ENCODE peak calls at places on chromosomes 4 and X, in nine cellular contexts. Z is natural killer cell; I is AG04450; F is CD4-positive, alpha-beta T cell; Y is neural crest cell; P is kidney; D is WTC11; X is A673; C is progenitor cell of endocrine pancreas. T is an unnamed sample.
A peak's percentile ranks its signal among the peaks of the same experiment; 100 is the strongest.

GRCh38 chrX:20320461-20321159 is 53.9 kb upstream of the RPS6KA3 start:
- DNase-seq in Z (no peak), I (no peak), F (peak; percentile 31), Y (no peak), P (no peak), D (no peak), X (no peak), C (no peak), T (peak; percentile 48)

GRCh38 chrX:41655631-41656030 is 33.1 kb upstream of the GPR34 start:
- DNase-seq in Z (no peak), I (no peak), F (no peak), Y (no peak), P (no peak), D (no peak), X (no peak), C (no peak), T (no peak)

GRCh38 chrX:74133156-74133796 is 170.7 kb upstream of the ZCCHC13 start:
- DNase-seq in Z (no peak), I (peak; percentile 18), F (no peak), Y (peak; percentile 26), P (no peak), D (no peak), X (peak; percentile 73), C (no peak), T (no peak)

GRCh38 chr4:161949941-161950725 is 213.7 kb downstream of the FSTL5 start:
- DNase-seq in Z (no peak), I (no peak), F (no peak), Y (no peak), P (no peak), D (no peak), X (no peak), C (no peak), T (no peak)

GRCh38 chr4:2859514-2859913 is 15.9 kb downstream of the ADD1 start:
- DNase-seq in Z (no peak), I (no peak), F (no peak), Y (no peak), P (no peak), D (no peak), X (no peak), C (no peak), T (no peak)

GRCh38 chrX:19670321-19670750 is 155.0 kb upstream of the MAP3K15 start:
- DNase-seq in Z (no peak), I (peak; percentile 30), F (no peak), Y (no peak), P (no peak), D (no peak), X (no peak), C (no peak), T (no peak)

GRCh38 chrX:71871367-71871766 is 39.3 kb upstream of the NHSL2 start:
- DNase-seq in Z (no peak), I (no peak), F (no peak), Y (no peak), P (peak; percentile 71), D (no peak), X (no peak), C (no peak), T (no peak)

GRCh38 chrX:130896026-130896425 is 7.0 kb downstream of the ENOX2 start:
- DNase-seq in Z (no peak), I (no peak), F (no peak), Y (no peak), P (no peak), D (no peak), X (no peak), C (no peak), T (no peak)

GRCh38 chrX:11375614-11376119 is 82.5 kb downstream of the AMELX start:
- DNase-seq in Z (no peak), I (no peak), F (no peak), Y (no peak), P (no peak), D (no peak), X (no peak), C (no peak), T (no peak)

GRCh38 chr4:83024233-83024632 is 10.8 kb upstream of the COPS4 start:
- DNase-seq in Z (no peak), I (no peak), F (no peak), Y (no peak), P (no peak), D (no peak), X (no peak), C (no peak), T (no peak)

GRCh38 chr4:26459054-26459755 is 31.1 kb downstream of the CCKAR start:
- DNase-seq in Z (no peak), I (peak; percentile 66), F (no peak), Y (no peak), P (no peak), D (no peak), X (peak; percentile 77), C (no peak), T (no peak)

GRCh38 chrX:111568356-111568755 is 56.9 kb downstream of the SERTM2 start:
- DNase-seq in Z (no peak), I (no peak), F (no peak), Y (no peak), P (no peak), D (peak; percentile 18), X (peak; percentile 29), C (no peak), T (no peak)

GRCh38 chrX:133490955-133491354 is 75.7 kb upstream of the GPC4 start:
- DNase-seq in Z (no peak), I (no peak), F (no peak), Y (no peak), P (no peak), D (no peak), X (no peak), C (no peak), T (no peak)

GRCh38 chrX:12138366-12139313 is at the start of gene FRMPD4:
- DNase-seq in Z (no peak), I (no peak), F (no peak), Y (peak; percentile 9), P (peak; percentile 58), D (peak; percentile 56), X (no peak), C (peak; percentile 33), T (no peak)

GRCh38 chrX:83469551-83469950 is 38.5 kb upstream of the POU3F4 start:
- DNase-seq in Z (no peak), I (no peak), F (no peak), Y (peak; percentile 22), P (no peak), D (peak; percentile 20), X (peak; percentile 31), C (no peak), T (no peak)

GRCh38 chr4:152640058-152640921 is 39.5 kb downstream of the TMEM154 start:
- DNase-seq in Z (no peak), I (no peak), F (no peak), Y (no peak), P (no peak), D (no peak), X (peak; percentile 40), C (no peak), T (no peak)
- TF ChIP-seq CTCF in Z (peak; percentile 81), I (peak; percentile 59), F (peak; percentile 87), Y (peak; percentile 85), P (peak; percentile 31), D (peak; percentile 55), X (peak; percentile 71), C (peak; percentile 74), T (peak; percentile 90)

GRCh38 chr4:56148428-56148827 is 199.7 kb downstream of the CEP135 start:
- DNase-seq in Z (no peak), I (no peak), F (no peak), Y (no peak), P (no peak), D (no peak), X (no peak), C (no peak), T (no peak)

GRCh38 chr4:56149601-56150000 is 200.9 kb downstream of the CEP135 start:
- DNase-seq in Z (no peak), I (peak; percentile 23), F (no peak), Y (no peak), P (no peak), D (no peak), X (no peak), C (no peak), T (no peak)

GRCh38 chr4:56142088-56142487 is 193.3 kb downstream of the CEP135 start:
- DNase-seq in Z (no peak), I (no peak), F (no peak), Y (no peak), P (no peak), D (no peak), X (no peak), C (no peak), T (no peak)

GRCh38 chr4:56146956-56147355 is 198.2 kb downstream of the CEP135 start:
- DNase-seq in Z (no peak), I (no peak), F (no peak), Y (no peak), P (no peak), D (no peak), X (no peak), C (no peak), T (no peak)

GRCh38 chr4:56147371-56147770 is 198.6 kb downstream of the CEP135 start:
- DNase-seq in Z (no peak), I (no peak), F (no peak), Y (no peak), P (no peak), D (no peak), X (no peak), C (no peak), T (no peak)
- TF ChIP-seq CTCF in Z (no peak), I (no peak), F (no peak), Y (no peak), P (no peak), D (no peak), X (no peak), C (no peak), T (no peak)

DNA sequence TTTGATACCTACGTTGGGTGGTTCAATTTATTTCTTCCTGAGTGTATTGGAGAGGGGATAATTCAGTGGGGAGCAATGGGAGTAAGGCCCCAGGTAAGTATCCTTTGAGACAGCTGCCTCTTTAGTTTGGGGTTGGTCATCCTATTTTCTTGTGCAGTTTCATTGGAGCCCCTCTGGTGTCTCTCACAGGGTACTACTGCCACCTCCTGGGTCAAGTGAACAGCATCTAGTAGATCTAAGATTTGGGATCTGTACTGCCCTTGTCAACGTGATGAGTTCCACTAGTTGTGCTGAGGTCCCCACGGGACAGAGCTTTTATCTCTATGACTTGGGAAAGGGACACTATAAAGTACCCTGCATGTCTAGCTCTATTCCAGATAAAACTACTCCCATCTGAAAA is 80.6 kb downstream of the PBDC1 start:
- DNase-seq in Z (no peak), I (peak; percentile 8), F (peak; percentile 36), Y (peak; percentile 1), P (no peak), D (peak; percentile 28), X (peak; percentile 50), C (no peak), T (no peak)
- TF ChIP-seq CTCF in Z (peak; percentile 29), I (peak; percentile 63), F (peak; percentile 51), Y (peak; percentile 58), P (peak; percentile 40), D (peak; percentile 18), X (peak; percentile 48), C (peak; percentile 55), T (peak; percentile 31)

DNA sequence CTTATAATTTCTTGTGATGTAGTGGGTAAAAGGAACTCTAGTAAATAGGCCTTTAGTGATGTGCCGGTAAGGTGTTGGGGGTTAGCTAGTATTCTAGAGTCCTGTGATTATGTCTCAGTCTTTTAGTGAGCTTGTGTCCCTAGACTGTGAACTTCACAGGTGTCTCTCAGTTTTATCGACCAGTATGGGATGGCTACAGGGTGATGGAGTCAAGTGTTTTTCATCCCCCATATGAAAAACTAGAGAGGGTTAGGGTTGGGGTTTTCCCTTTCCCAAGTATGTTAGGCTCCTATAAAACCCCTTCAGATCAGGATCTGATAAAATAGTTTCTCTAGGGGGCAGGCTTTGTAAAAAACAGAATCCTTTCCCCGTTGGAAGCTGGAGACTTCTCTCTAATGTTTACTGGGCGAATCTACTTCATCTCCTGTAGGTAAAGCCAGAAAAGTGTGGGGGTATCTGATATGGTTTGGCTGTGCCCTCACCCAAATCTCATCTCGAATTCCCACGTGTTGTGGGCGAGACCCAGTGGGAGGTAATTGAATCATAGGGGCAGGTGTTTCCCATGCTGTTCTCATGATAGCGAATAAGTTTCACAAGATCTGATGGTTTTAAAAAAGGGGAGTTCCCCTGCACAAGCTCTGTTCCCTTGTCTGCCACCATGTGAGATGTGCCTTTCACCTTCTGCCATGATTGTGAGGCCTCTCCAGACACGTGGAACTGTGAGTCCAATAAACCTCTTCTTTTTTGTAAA is 120.8 kb downstream of the DTHD1 start:
- DNase-seq in Z (no peak), I (no peak), F (no peak), Y (no peak), P (no peak), D (no peak), X (no peak), C (no peak), T (no peak)
- TF ChIP-seq CTCF in Z (no peak), I (no peak), F (no peak), Y (no peak), P (no peak), D (no peak), X (no peak), C (no peak), T (no peak)

T was measured in CD14-positive monocyte.